ENCODE peak calls at places on chromosome 2, in six cellular contexts. G, K, W, Q, L and S are unnamed samples.

GRCh38 chr2:36785179-36785795 is 88.8 kb downstream of the VIT start:
- DNase-seq in G (peak; percentile 64), K (peak; percentile 74), W (peak; percentile 57), Q (peak; percentile 52), L (no peak), S (peak; percentile 66)

GRCh38 chr2:234076451-234076850 is 25.9 kb downstream of the SPP2 start:
- DNase-seq in G (no peak), K (no peak), W (no peak), Q (no peak), L (no peak), S (no peak)

GRCh38 chr2:79910643-79911042 is 393.9 kb downstream of the LRRTM1 start:
- DNase-seq in G (no peak), K (no peak), W (no peak), Q (no peak), L (no peak), S (no peak)

GRCh38 chr2:240460781-240461431 is 25.4 kb downstream of the GPC1 start:
- DNase-seq in G (no peak), K (no peak), W (peak; percentile 10), Q (no peak), L (peak; percentile 53), S (no peak)

GRCh38 chr2:160229591-160229990 is 29.5 kb upstream of the ITGB6 start:
- DNase-seq in G (peak; percentile 80), K (peak; percentile 67), W (no peak), Q (no peak), L (no peak), S (peak; percentile 69)

GRCh38 chr2:108414256-108414876 is 34.6 kb upstream of the GCC2 start:
- DNase-seq in G (peak; percentile 42), K (peak; percentile 56), W (no peak), Q (no peak), L (no peak), S (no peak)

GRCh38 chr2:13390676-13391075 is 673.9 kb downstream of the TRIB2 start:
- DNase-seq in G (no peak), K (no peak), W (no peak), Q (no peak), L (no peak), S (no peak)

GRCh38 chr2:46320141-46320567 is 22.9 kb downstream of the EPAS1 start:
- DNase-seq in G (peak; percentile 76), K (no peak), W (peak; percentile 51), Q (no peak), L (no peak), S (no peak)

GRCh38 chr2:131682122-131682944 is 154.6 kb downstream of the CCDC74A start:
- DNase-seq in G (peak; percentile 90), K (peak; percentile 88), W (peak; percentile 88), Q (peak; percentile 87), L (peak; percentile 89), S (peak; percentile 83)

GRCh38 chr2:33583194-33583938 is 15.7 kb downstream of the FAM98A start:
- DNase-seq in G (peak; percentile 72), K (peak; percentile 33), W (no peak), Q (peak; percentile 53), L (no peak), S (peak; percentile 7)

GRCh38 chr2:232877940-232878511 is 8.0 kb downstream of the SNORC start:
- DNase-seq in G (no peak), K (no peak), W (no peak), Q (no peak), L (no peak), S (no peak)

GRCh38 chr2:240464514-240465241 is 29.2 kb downstream of the GPC1 start:
- DNase-seq in G (no peak), K (no peak), W (peak; percentile 9), Q (no peak), L (no peak), S (no peak)